ENCODE peak calls at places on chromosome 14, in ten cellular contexts. H, V, Q, S, Y, X, D, R, K and I are unnamed samples.

GRCh38 chr14:91108941-91109611 is 4.8 kb upstream of the DGLUCY start:
- DNase-seq in Q (no peak), H (peak; percentile 46), S (no peak), Y (no peak), R (no peak), X (peak; percentile 59), V (no peak), K (peak; percentile 52), D (peak; percentile 53), I (no peak)

GRCh38 chr14:24297190-24297964 is 2.2 kb downstream of the DHRS1 start:
- DNase-seq in V (no peak), Q (no peak), S (no peak), K (no peak), D (no peak), R (no peak), Y (no peak), H (no peak), X (no peak), I (no peak)

GRCh38 chr14:22915886-22916521 is 2.9 kb downstream of the RBM23 start:
- DNase-seq in V (peak; percentile 35), Q (peak; percentile 62), K (no peak), D (peak; percentile 52), S (no peak), H (no peak), X (peak; percentile 48), Y (no peak), R (peak; percentile 38), I (no peak)

GRCh38 chr14:77059276-77059934 is 30.9 kb upstream of the IRF2BPL start:
- DNase-seq in R (peak; percentile 68), Q (no peak), K (no peak), S (no peak), Y (no peak), X (peak; percentile 63), D (no peak), H (no peak), V (no peak), I (no peak)

GRCh38 chr14:89493406-89493805 is 76.4 kb upstream of the FOXN3 start:
- DNase-seq in Y (no peak), X (no peak), H (no peak), S (no peak), D (no peak), Q (no peak), K (no peak), R (no peak), V (no peak), I (no peak)

GRCh38 chr14:76098047-76098446 is 53.7 kb upstream of the GPATCH2L start:
- DNase-seq in V (no peak), D (no peak), Y (no peak), K (no peak), S (no peak), Q (no peak), R (no peak), H (no peak), X (no peak), I (no peak)

GRCh38 chr14:85596562-85596961 is 66.6 kb downstream of the FLRT2 start:
- DNase-seq in S (no peak), R (no peak), Q (no peak), V (no peak), Y (no peak), H (no peak), X (no peak), K (no peak), D (no peak), I (no peak)

GRCh38 chr14:56491299-56492285 is 88.0 kb upstream of the TMEM260 start:
- DNase-seq in H (peak; percentile 11), K (no peak), X (peak; percentile 28), S (peak; percentile 35), D (no peak), Y (no peak), Q (no peak), R (no peak), V (no peak), I (peak; percentile 29)

GRCh38 chr14:31435276-31435675 is 14.9 kb upstream of the HEATR5A start:
- DNase-seq in Q (no peak), D (no peak), X (no peak), K (no peak), Y (no peak), V (no peak), R (no peak), H (no peak), S (no peak), I (no peak)

GRCh38 chr14:81033841-81034240 is 78.4 kb downstream of the TSHR start:
- DNase-seq in D (no peak), H (no peak), V (no peak), K (no peak), R (no peak), S (no peak), Q (no peak), Y (no peak), X (peak; percentile 24), I (no peak)

GRCh38 chr14:22892488-22892887 is 9.5 kb downstream of the REM2 start:
- DNase-seq in D (no peak), R (no peak), K (no peak), X (no peak), V (no peak), Q (no peak), Y (no peak), S (no peak), H (no peak), I (no peak)

GRCh38 chr14:100726467-100726811 is 253 bp upstream of the DLK1 start:
- DNase-seq in R (no peak), K (no peak), D (no peak), H (no peak), V (no peak), Q (no peak), Y (no peak), X (no peak), S (no peak), I (no peak)

GRCh38 chr14:100726812-100727564 is at the start of gene DLK1:
- DNase-seq in V (no peak), S (no peak), X (no peak), H (no peak), K (no peak), Q (no peak), Y (no peak), D (no peak), R (no peak), I (no peak)

GRCh38 chr14:100725587-100726387 is 905 bp upstream of the DLK1 start:
- DNase-seq in Y (no peak), K (no peak), R (no peak), H (no peak), S (no peak), V (no peak), D (no peak), Q (no peak), X (no peak), I (no peak)

GRCh38 chr14:100728962-100729361 is 2.3 kb downstream of the DLK1 start:
- DNase-seq in X (no peak), K (no peak), V (no peak), H (no peak), S (no peak), Y (no peak), R (no peak), Q (no peak), D (no peak), I (no peak)

DNA sequence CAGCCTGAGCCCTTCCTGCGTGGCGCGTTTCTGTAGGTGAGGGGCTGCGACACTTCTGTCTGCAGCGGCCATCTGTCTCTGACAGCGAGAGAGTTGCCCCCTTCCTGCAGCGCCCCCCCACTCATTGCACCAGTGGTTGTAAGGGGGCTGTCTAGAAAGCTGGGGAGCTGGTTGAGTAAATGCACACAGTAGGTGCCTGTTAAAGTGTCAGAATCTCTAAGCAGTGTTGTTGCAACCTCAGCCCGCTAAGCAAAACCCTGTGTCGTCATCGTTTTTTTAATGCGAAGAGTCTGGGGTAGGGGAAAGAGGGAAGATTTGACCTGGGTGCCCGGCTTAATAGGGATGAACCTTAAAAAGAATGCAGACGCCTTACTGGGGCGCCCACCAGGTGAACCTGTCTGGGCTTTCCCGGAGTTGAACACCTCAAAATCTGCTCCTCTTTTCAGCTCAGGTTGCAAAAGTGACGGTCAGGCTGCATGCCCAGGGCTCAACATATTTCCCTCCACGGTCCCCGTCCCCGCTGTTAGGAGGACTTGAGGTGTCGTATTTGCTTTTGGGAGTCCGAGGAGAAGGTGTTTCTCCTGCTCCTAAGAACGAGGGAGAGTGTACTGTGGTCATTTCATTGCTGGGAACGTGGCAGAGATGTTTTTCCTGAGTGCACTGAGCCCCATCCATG is 1.0 kb downstream of the DLK1 start:
- DNase-seq in R (no peak), H (no peak), Y (no peak), S (no peak), X (no peak), K (no peak), V (no peak), Q (no peak), D (no peak), I (no peak)
- H3K4me1 ChIP-seq in R (no peaks in the 10 kb centered on the region), H (no peaks in the 10 kb centered on the region), Y (no peaks in the 10 kb centered on the region), S (no peaks in the 10 kb centered on the region), X (no peaks in the 10 kb centered on the region), K (no peaks in the 10 kb centered on the region), V (no peaks in the 10 kb centered on the region), Q (no peaks in the 10 kb centered on the region), D (no peaks in the 10 kb centered on the region), I (peaks cover under 1% of the 10 kb centered on the region)

DNA sequence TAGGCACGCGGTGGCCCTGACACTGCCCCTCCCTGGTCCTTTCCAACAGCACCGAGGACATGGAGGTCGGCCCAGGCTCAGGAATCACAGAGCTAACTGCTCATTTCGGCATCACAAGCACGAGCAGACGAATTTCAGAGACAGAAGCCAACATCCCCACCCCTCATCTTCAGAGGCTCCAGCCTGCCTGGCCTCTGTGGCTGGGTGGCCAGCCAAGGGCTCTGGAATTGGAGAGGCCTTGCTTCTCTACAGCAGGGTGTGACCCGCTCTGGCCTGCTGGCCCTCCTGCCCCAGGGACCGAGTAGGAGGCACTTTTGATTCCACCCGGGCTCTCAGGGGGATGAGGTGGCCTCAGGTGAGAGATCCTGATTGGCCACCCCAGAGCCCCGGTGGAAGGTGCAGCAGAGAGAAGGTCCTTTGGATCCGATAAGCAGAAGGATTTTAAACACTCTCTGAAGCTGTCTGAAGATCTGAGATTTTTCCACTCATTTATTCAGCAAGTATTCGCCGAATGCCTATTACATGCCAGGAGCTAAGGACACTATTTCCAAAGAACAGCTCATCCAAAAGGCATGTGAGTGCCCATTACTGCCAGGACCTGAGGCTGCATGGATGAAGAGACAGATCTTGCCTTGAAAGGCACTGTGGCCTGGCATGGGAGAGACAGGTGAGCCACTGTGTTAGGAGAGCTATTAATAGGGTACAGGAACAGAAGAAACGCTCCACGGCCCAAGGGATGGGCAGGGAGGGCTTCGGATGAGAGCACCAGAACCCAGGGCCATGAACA is 10.3 kb downstream of the BAG5 start:
- DNase-seq in K (peak; percentile 82), X (no peak), S (no peak), H (no peak), R (peak; percentile 75), Q (no peak), V (peak; percentile 80), D (peak; percentile 68), Y (peak; percentile 49), I (peak; percentile 35)
- H3K4me1 ChIP-seq in K (no peaks in the 10 kb centered on the region), X (peaks cover 24% of the 10 kb centered on the region), S (peaks cover 35% of the 10 kb centered on the region), H (peaks cover 25% of the 10 kb centered on the region), R (peaks cover 52% of the 10 kb centered on the region), Q (no peaks in the 10 kb centered on the region), V (peaks cover 28% of the 10 kb centered on the region), D (peaks cover 33% of the 10 kb centered on the region), Y (peaks cover 24% of the 10 kb centered on the region), I (peaks cover 1% of the 10 kb centered on the region)

GRCh38 chr14:95522116-95522515 is 5.7 kb upstream of the SYNE3 start:
- DNase-seq in Q (no peak), S (no peak), X (no peak), R (no peak), Y (peak; percentile 45), D (no peak), K (no peak), V (peak; percentile 58), H (no peak), I (no peak)
- H3K4me1 ChIP-seq in Q (peaks cover 20% of the 10 kb centered on the region), S (peaks cover 21% of the 10 kb centered on the region), X (peaks cover 31% of the 10 kb centered on the region), R (peaks cover 26% of the 10 kb centered on the region), Y (peaks cover 91% of the 10 kb centered on the region), D (peaks cover 95% of the 10 kb centered on the region), K (peaks cover 13% of the 10 kb centered on the region), V (peaks cover 29% of the 10 kb centered on the region), H (peaks cover 42% of the 10 kb centered on the region), I (peaks cover 29% of the 10 kb centered on the region)

GRCh38 chr14:52021971-52022600 is 32.7 kb downstream of the RTRAF start:
- DNase-seq in H (no peak), R (no peak), Y (no peak), K (no peak), Q (no peak), D (no peak), X (no peak), S (no peak), V (no peak), I (no peak)
- H3K4me1 ChIP-seq in H (peaks cover 39% of the 10 kb centered on the region), R (no peaks in the 10 kb centered on the region), Y (peaks cover 90% of the 10 kb centered on the region), K (no peaks in the 10 kb centered on the region), Q (peaks cover 11% of the 10 kb centered on the region), D (peaks cover 22% of the 10 kb centered on the region), X (peaks cover 8% of the 10 kb centered on the region), S (no peaks in the 10 kb centered on the region), V (peaks cover 50% of the 10 kb centered on the region), I (peaks cover 14% of the 10 kb centered on the region)